ENCODE peak calls at places on chromosomes 16 and 17, in four cellular contexts. One of them, this sample, is unnamed. For H3K4me1, the result is how much of the 10 kb centered on the place peaks cover.

GRCh38 chr17:79820959-79821330 is 18.3 kb downstream of the CBX4 start:
- DNase-seq in tibial nerve: no peak
- DNase-seq in A549: no peak
- DNase-seq in ovary: no peak
- DNase-seq in this sample: no peak

GRCh38 chr16:84277244-84277823 is 17.3 kb upstream of the WFDC1 start:
- DNase-seq in ovary: peak
- DNase-seq in tibial nerve: peak
- DNase-seq in A549: peak
- DNase-seq in this sample: peak

GRCh38 chr17:77916771-77917481 is 41.6 kb upstream of the TNRC6C start:
- DNase-seq in tibial nerve: no peak
- DNase-seq in ovary: no peak
- DNase-seq in A549: no peak
- DNase-seq in this sample: no peak

GRCh38 chr16:2814757-2815298 is 2.2 kb upstream of the PRSS21 start:
- DNase-seq in tibial nerve: no peak
- DNase-seq in ovary: no peak
- DNase-seq in A549: no peak
- DNase-seq in this sample: peak

GRCh38 chr17:1231456-1231855 is 38.8 kb upstream of the BHLHA9 start:
- DNase-seq in ovary: no peak
- DNase-seq in tibial nerve: peak
- DNase-seq in A549: no peak
- DNase-seq in this sample: peak

GRCh38 chr16:65176603-65177002 is 54.7 kb upstream of the CDH11 start:
- DNase-seq in ovary: peak
- DNase-seq in A549: no peak
- DNase-seq in tibial nerve: no peak
- DNase-seq in this sample: peak

GRCh38 chr17:38727661-38728220 is 2.4 kb upstream of the CISD3 start:
- DNase-seq in tibial nerve: no peak
- DNase-seq in ovary: no peak
- DNase-seq in A549: no peak
- DNase-seq in this sample: no peak

GRCh38 chr16:19879241-19879792 is 5.3 kb downstream of the GPRC5B start:
- DNase-seq in A549: no peak
- DNase-seq in ovary: no peak
- DNase-seq in tibial nerve: no peak
- DNase-seq in this sample: no peak

GRCh38 chr16:3980311-3981111 is 100.0 kb upstream of the CREBBP start:
- DNase-seq in A549: no peak
- DNase-seq in tibial nerve: no peak
- DNase-seq in ovary: peak
- DNase-seq in this sample: no peak

DNA sequence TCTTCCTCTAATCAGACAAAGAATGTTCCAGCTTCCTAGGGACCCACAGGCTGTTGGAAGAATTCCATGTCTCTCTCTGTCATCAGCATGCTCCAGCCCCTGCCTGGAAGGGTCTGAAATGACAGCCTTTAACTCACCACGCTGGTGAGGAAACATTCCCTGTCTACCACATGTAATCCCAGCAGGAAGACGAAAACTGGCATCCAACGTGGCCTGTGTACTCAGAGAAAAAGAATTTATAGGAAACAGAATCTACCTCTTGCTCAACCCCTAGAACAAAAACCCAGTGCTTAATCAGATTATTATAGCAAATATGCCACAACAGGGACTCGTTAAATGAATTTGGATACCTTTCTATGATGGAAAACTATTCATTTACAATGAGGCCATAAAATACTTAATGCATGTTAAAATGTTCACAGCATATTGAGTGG is 147.3 kb upstream of the FOXF1 start:
- DNase-seq in A549: no peak
- DNase-seq in ovary: no peak
- DNase-seq in tibial nerve: no peak
- DNase-seq in this sample: peak
- TF ChIP-seq EP300 in A549: no peak
- TF ChIP-seq EP300 in ovary: no peak
- TF ChIP-seq EP300 in tibial nerve: no peak
- TF ChIP-seq EP300 in this sample: peak

DNA sequence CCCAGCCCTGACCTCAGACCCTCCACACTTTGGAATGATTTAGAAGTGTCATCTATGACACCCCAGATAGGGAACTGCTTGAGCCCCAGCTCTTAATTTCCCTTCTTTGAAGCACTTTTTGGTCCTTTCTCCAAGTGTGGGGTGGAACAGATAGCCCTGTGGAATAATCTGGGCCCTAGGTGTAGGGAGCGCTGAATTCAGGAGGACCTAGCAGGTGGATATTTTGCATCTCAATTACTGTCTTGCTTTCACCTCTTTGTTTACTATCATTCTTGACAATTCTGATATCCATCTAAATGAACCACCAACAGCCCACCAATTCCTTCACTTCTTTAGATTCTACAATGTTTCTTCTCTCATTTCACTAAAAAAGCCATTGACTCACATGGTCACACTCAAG is 850.4 kb downstream of the KCNJ2 start:
- DNase-seq in tibial nerve: no peak
- DNase-seq in ovary: no peak
- DNase-seq in A549: no peak
- DNase-seq in this sample: no peak
- H3K4me1 ChIP-seq in tibial nerve: under half
- H3K4me1 ChIP-seq in ovary: under half
- H3K4me1 ChIP-seq in A549: under half
- H3K4me1 ChIP-seq in this sample: under half

DNA sequence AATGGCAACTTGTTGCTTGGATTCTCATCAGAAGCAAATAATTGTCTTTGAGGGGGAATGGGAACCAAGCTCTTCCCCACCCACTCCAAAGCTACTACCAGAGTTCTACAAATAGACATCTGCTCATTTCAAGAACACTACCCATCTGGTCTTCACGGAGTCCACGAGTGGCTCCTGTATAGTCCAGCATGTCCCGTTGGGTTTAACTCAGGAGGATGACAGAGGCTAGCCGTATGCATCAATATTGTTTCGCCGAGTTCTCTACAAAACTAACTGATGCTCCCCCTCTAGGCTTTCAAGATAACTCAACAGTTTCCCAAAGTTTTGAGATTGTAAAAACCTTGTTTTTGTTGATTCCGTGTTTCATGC is 730 bp upstream of the BLMH start:
- DNase-seq in ovary: no peak
- DNase-seq in tibial nerve: no peak
- DNase-seq in A549: no peak
- DNase-seq in this sample: no peak
- H3K4me3 ChIP-seq in ovary: peak
- H3K4me3 ChIP-seq in tibial nerve: peak
- H3K4me3 ChIP-seq in A549: peak
- H3K4me3 ChIP-seq in this sample: no peak

GRCh38 chr17:49896860-49897259 is 49.0 kb upstream of the TAC4 start:
- DNase-seq in A549: no peak
- DNase-seq in ovary: no peak
- DNase-seq in tibial nerve: no peak
- DNase-seq in this sample: no peak
- TF ChIP-seq EP300 in A549: no peak
- TF ChIP-seq EP300 in ovary: no peak
- TF ChIP-seq EP300 in tibial nerve: no peak
- TF ChIP-seq EP300 in this sample: no peak

DNA sequence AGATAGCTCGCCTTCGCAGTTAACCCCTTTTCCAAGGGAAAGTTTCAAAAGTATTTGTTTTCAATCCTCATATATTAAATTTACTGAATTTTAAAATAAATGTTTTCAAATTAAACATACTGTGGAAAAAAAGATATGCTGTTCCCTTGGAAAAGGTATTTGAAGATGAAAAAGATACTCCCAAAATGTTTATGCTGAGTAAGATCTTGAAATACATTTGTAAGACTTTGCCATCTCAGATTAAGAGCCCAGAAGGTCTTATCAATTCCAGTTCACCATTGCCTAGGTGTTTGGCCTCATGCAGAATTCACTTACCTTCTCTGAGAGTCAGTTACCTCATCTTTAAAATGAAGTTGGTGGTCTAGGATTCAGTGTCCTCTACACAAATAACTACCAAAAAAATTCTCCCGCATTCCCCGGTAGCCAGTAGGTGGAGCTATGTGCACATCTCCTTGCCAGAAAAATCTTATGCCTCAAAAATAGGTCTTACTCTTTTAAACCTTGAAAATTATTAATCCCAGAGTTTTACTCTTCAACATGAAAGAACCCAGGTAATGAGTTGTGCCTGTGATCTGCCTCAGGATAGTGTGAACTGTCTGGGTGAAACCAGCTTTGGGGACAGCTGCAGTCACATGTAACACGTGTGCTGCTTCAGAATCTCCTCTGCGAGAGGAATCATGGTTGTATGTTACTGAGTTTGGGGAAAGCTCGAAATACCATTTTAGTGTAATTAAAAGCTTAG is 178.3 kb downstream of the MRTFB start:
- DNase-seq in tibial nerve: peak
- DNase-seq in ovary: peak
- DNase-seq in A549: peak
- DNase-seq in this sample: peak
- H3K4me1 ChIP-seq in tibial nerve: under half
- H3K4me1 ChIP-seq in ovary: under half
- H3K4me1 ChIP-seq in A549: under half
- H3K4me1 ChIP-seq in this sample: under half

GRCh38 chr17:31321481-31321880 is at the start of gene EVI2A:
- DNase-seq in A549: no peak
- DNase-seq in tibial nerve: no peak
- DNase-seq in ovary: no peak
- DNase-seq in this sample: peak

GRCh38 chr17:31320231-31320630 is 1.2 kb downstream of the EVI2A start:
- DNase-seq in tibial nerve: no peak
- DNase-seq in A549: no peak
- DNase-seq in ovary: no peak
- DNase-seq in this sample: no peak

GRCh38 chr17:31319253-31319661 is 2.2 kb downstream of the EVI2A start:
- DNase-seq in ovary: no peak
- DNase-seq in tibial nerve: no peak
- DNase-seq in A549: no peak
- DNase-seq in this sample: no peak

GRCh38 chr17:31320791-31321190 is 631 bp downstream of the EVI2A start:
- DNase-seq in A549: no peak
- DNase-seq in tibial nerve: no peak
- DNase-seq in ovary: no peak
- DNase-seq in this sample: no peak

GRCh38 chr17:31318298-31319190 is 2.9 kb downstream of the EVI2A start:
- DNase-seq in tibial nerve: peak
- DNase-seq in ovary: peak
- DNase-seq in A549: no peak
- DNase-seq in this sample: peak
- H3K4me3 ChIP-seq in tibial nerve: no peak
- H3K4me3 ChIP-seq in ovary: peak
- H3K4me3 ChIP-seq in A549: no peak
- H3K4me3 ChIP-seq in this sample: no peak

GRCh38 chr17:48052956-48053757 is 5.0 kb downstream of the NFE2L1 start:
- DNase-seq in ovary: peak
- DNase-seq in A549: no peak
- DNase-seq in tibial nerve: peak
- DNase-seq in this sample: peak

GRCh38 chr17:48055531-48056245 is 7.5 kb downstream of the NFE2L1 start:
- DNase-seq in tibial nerve: no peak
- DNase-seq in A549: no peak
- DNase-seq in ovary: peak
- DNase-seq in this sample: no peak

GRCh38 chr17:48056246-48056745 is 8.1 kb downstream of the NFE2L1 start:
- DNase-seq in ovary: no peak
- DNase-seq in tibial nerve: no peak
- DNase-seq in A549: no peak
- DNase-seq in this sample: no peak

GRCh38 chr17:48053758-48054237 is 5.6 kb downstream of the NFE2L1 start:
- DNase-seq in ovary: peak
- DNase-seq in tibial nerve: no peak
- DNase-seq in A549: no peak
- DNase-seq in this sample: no peak

GRCh38 chr17:48054238-48055185 is 6.4 kb downstream of the NFE2L1 start:
- DNase-seq in ovary: peak
- DNase-seq in tibial nerve: peak
- DNase-seq in A549: no peak
- DNase-seq in this sample: peak
- TF ChIP-seq EP300 in ovary: no peak
- TF ChIP-seq EP300 in tibial nerve: no peak
- TF ChIP-seq EP300 in A549: no peak
- TF ChIP-seq EP300 in this sample: no peak

GRCh38 chr17:63834431-63835166 is 7.1 kb upstream of the FTSJ3 start:
- DNase-seq in A549: peak
- DNase-seq in tibial nerve: peak
- DNase-seq in ovary: no peak
- DNase-seq in this sample: no peak

GRCh38 chr17:63832014-63832413 is 4.6 kb upstream of the FTSJ3 start:
- DNase-seq in ovary: no peak
- DNase-seq in tibial nerve: no peak
- DNase-seq in A549: no peak
- DNase-seq in this sample: no peak

GRCh38 chr17:63832455-63832854 is 5.0 kb upstream of the FTSJ3 start:
- DNase-seq in A549: no peak
- DNase-seq in tibial nerve: no peak
- DNase-seq in ovary: no peak
- DNase-seq in this sample: no peak

GRCh38 chr17:63833741-63834373 is 6.4 kb upstream of the FTSJ3 start:
- DNase-seq in tibial nerve: no peak
- DNase-seq in A549: no peak
- DNase-seq in ovary: no peak
- DNase-seq in this sample: no peak

DNA sequence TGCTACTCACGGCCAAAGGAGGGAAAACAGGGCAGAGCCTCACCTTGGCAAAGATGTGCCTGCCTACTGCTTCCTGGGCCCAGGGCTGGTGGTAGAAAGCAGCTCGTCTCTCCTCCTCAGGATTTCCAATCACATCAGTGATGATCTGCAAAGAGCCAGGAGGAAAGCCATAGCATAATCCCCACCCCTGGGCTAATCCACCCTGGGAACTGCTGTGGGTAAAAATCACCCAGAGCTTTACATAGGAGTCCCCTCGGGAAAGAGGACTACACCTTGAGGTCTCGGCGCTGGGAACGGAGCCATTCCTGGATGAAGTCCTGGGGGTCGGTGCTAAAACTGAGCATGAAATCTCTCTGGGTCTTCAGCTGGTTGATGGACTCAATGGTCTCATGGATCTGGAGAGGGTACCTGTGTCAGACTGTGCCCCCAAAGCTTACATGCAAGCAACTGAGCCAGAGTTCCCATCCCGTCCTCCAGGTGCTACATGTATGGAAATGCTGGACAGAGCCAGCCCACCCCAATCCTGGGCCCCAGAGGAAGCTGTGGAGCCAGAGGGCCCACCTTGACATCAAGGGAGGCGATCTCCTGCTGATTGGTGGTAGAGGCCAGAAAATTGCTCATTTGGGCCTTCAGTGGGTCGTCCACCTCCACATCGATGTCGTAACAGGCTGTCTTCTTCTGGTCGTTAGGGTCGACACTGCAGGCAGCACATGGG is 5.7 kb upstream of the FTSJ3 start:
- DNase-seq in A549: no peak
- DNase-seq in tibial nerve: no peak
- DNase-seq in ovary: no peak
- DNase-seq in this sample: no peak
- H3K4me1 ChIP-seq in A549: under half
- H3K4me1 ChIP-seq in tibial nerve: half or more
- H3K4me1 ChIP-seq in ovary: under half
- H3K4me1 ChIP-seq in this sample: under half